ENCODE peak calls at places on chromosomes 6 and 20, in seven cellular contexts. Q is tibial artery, M is fibroblast of lung, F is right atrium auricular region, O is IMR-90, G is upper lobe of right lung, S is AG09309. X is an unnamed sample.
A peak's percentile ranks its signal among the peaks of the same experiment; 100 is the strongest.

GRCh38 chr6:154510144-154510905 is at the start of gene CNKSR3:
- DNase-seq in Q (peak; percentile 92), M (peak; percentile 96), G (peak; percentile 92), O (peak; percentile 95), S (peak; percentile 76), F (peak; percentile 82), X (peak; percentile 89)

GRCh38 chr20:584375-585301 is 25.5 kb downstream of the TCF15 start:
- DNase-seq in G (no peak), F (no peak), S (no peak), M (no peak), O (no peak), Q (no peak), X (no peak)

GRCh38 chr6:42276008-42276890 is 58.6 kb upstream of the MRPS10 start:
- DNase-seq in Q (no peak), F (peak; percentile 64), M (peak; percentile 63), G (no peak), S (no peak), O (no peak), X (no peak)

GRCh38 chr20:63328026-63328700 is 33.0 kb downstream of the CHRNA4 start:
- DNase-seq in Q (no peak), M (no peak), F (no peak), S (no peak), O (no peak), G (no peak), X (no peak)

GRCh38 chr6:80637312-80637711 is 530.8 kb downstream of the BCKDHB start:
- DNase-seq in F (no peak), O (peak; percentile 53), M (peak; percentile 32), S (no peak), Q (no peak), G (no peak), X (peak; percentile 60)

GRCh38 chr20:37253087-37253486 is 8.5 kb downstream of the GHRH start:
- DNase-seq in Q (no peak), M (no peak), F (no peak), G (no peak), S (no peak), O (no peak), X (no peak)

GRCh38 chr20:21175433-21175832 is 49.6 kb downstream of the KIZ start:
- DNase-seq in M (no peak), Q (no peak), S (no peak), G (no peak), O (no peak), F (no peak), X (no peak)

GRCh38 chr6:168863467-168863866 is 390.2 kb downstream of the THBS2 start:
- DNase-seq in O (no peak), G (no peak), Q (no peak), F (no peak), S (no peak), M (no peak), X (no peak)

GRCh38 chr6:51273228-51273961 is 454.7 kb downstream of the TFAP2B start:
- DNase-seq in S (no peak), O (no peak), Q (no peak), F (no peak), G (no peak), M (no peak), X (no peak)

GRCh38 chr6:119978274-119978889 is 628.8 kb upstream of the MAN1A1 start:
- DNase-seq in F (no peak), S (no peak), M (peak; percentile 60), G (no peak), Q (no peak), O (peak; percentile 26), X (peak; percentile 51)

GRCh38 chr6:111806561-111807497 is 66.4 kb downstream of the FYN start:
- DNase-seq in Q (no peak), G (no peak), S (no peak), M (no peak), O (no peak), F (no peak), X (no peak)

GRCh38 chr6:140957334-140957733 is 1175.4 kb upstream of the GJE1 start:
- DNase-seq in S (no peak), O (no peak), Q (no peak), F (no peak), M (no peak), G (no peak), X (no peak)

GRCh38 chr6:33935439-33936080 is 131.8 kb upstream of the MLN start:
- DNase-seq in O (no peak), Q (no peak), G (no peak), F (no peak), S (no peak), M (no peak), X (no peak)

GRCh38 chr6:90483116-90483839 is 103.6 kb downstream of the MAP3K7 start:
- DNase-seq in O (peak; percentile 49), Q (no peak), M (peak; percentile 48), F (no peak), S (peak; percentile 17), G (no peak), X (peak; percentile 45)

GRCh38 chr6:43950206-43950605 is 177.0 kb downstream of the MRPL14 start:
- DNase-seq in M (no peak), O (no peak), Q (peak; percentile 48), G (no peak), F (no peak), S (no peak), X (no peak)

GRCh38 chr6:70270287-70271005 is 32.4 kb downstream of the COL9A1 start:
- DNase-seq in M (no peak), F (no peak), Q (no peak), G (no peak), S (no peak), O (no peak), X (no peak)

GRCh38 chr6:105135056-105135455 is 44.8 kb downstream of the POPDC3 start:
- DNase-seq in O (peak; percentile 18), S (no peak), F (no peak), Q (no peak), G (no peak), M (peak; percentile 20), X (peak; percentile 50)
- TF ChIP-seq CTCF in O (peak; percentile 20), S (peak; percentile 15), F (peak; percentile 42), Q (no peak), G (no peak), M (peak; percentile 28), X (peak; percentile 47)

DNA sequence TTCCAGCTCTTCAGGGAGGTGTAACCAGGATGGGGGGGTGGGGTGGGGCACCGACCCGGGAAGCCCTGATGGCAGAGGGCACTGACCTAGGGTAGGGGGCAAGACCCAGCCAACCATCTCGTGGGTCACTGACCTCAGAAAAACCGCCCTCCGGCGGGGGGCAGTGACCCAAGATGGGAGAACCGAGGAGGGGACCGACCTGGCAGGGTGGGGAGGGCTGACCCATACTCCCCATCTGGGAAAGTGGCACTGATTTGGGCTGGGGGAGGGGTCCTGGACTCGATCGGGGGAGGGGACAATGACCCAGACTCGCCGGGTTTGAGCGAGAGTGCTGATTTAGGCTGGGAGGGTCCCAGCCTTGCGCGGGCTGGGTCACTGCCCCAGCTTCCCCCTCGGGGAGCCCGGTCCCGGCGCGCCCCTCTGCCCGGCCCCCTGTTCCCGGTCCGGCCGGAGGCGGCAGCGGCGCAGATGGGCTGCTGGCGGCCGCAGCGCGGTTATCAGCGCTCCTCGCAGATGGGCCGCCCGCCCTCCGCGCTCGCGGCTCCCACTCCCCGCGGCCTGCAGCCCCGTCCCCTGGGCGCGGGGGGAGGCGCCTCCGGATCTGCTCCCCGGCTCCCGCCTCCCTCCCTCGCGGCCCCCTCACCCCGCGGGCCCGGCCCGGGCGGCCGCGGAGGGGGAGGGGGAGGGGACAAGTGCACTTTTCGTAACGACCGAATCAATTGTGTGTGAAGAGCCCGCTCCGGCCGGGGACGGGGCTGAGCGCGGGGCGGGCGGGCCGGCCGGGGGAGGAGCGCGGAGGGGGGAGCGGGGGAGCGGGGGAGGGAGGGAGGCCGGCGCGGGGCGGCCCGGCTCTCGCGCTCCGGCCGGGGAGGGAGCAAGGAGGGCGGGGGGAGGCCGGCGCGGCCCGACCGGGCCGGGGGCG is 2.2 kb downstream of the NOL4L start:
- DNase-seq in S (no peak), G (no peak), O (no peak), F (no peak), M (no peak), Q (no peak), X (no peak)
- H3K4me3 ChIP-seq in S (peak overlapping the region; percentile 43), G (peak overlapping the region; percentile 60), O (peak overlapping the region; percentile 59), F (peak overlapping the region; percentile 68), M (peak overlapping the region; percentile 43), Q (peak overlapping the region; percentile 52), X (peak overlapping the region; percentile 9)

GRCh38 chr6:57221191-57221935 is 744 bp downstream of the RAB23 start:
- DNase-seq in M (peak; percentile 63), O (peak; percentile 45), F (no peak), G (peak; percentile 78), Q (peak; percentile 81), S (no peak), X (peak; percentile 68)
- TF ChIP-seq CTCF in M (peak; percentile 38), O (peak; percentile 30), F (peak; percentile 52), G (peak; percentile 35), Q (peak; percentile 57), S (peak; percentile 41), X (peak; percentile 41)

GRCh38 chr20:25325073-25325472 is 65.6 kb downstream of the ABHD12 start:
- DNase-seq in G (no peak), Q (no peak), O (no peak), M (no peak), S (no peak), F (no peak), X (no peak)
- H3K4me3 ChIP-seq in G (no peak overlapping the region), Q (no peak overlapping the region), O (no peak overlapping the region), M (no peak overlapping the region), S (no peak overlapping the region), F (no peak overlapping the region), X (no peak overlapping the region)

DNA sequence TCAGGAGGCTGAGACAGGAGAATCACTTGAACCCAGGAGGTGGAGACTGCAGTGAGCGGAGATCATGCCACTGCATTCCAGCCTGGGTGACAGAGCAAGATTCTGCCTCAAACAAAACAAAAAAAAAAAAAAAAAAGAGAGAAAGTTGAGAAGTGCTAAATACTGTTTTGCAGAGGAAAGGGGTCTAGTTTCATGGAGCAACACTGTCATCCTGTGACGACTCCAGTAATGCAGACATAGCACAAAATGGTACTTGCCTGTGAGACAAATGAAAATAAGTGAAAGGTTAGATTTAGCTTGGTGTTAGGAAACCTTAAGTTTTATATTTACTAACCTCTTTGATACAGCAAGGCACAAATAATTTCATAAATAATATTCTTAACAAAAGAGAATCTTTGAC is 29.7 kb downstream of the CEP162 start:
- DNase-seq in Q (no peak), O (no peak), F (no peak), M (no peak), G (no peak), S (no peak), X (no peak)
- TF ChIP-seq CTCF in Q (no peak), O (no peak), F (no peak), M (no peak), G (no peak), S (no peak), X (no peak)

GRCh38 chr6:24358219-24358821 is 461 bp upstream of the DCDC2 start:
- DNase-seq in F (no peak), G (no peak), O (no peak), S (no peak), Q (no peak), M (no peak), X (no peak)

GRCh38 chr6:24357336-24358218 is at the start of gene DCDC2:
- DNase-seq in G (peak; percentile 96), O (no peak), M (peak; percentile 13), F (no peak), S (no peak), Q (no peak), X (no peak)

GRCh38 chr6:24352434-24352833 is 5.4 kb downstream of the DCDC2 start:
- DNase-seq in S (no peak), Q (no peak), F (no peak), M (no peak), O (no peak), G (no peak), X (no peak)

GRCh38 chr6:24356310-24357035 is 1.4 kb downstream of the DCDC2 start:
- DNase-seq in F (no peak), Q (no peak), S (no peak), O (no peak), G (no peak), M (no peak), X (no peak)

GRCh38 chr6:24355422-24355821 is 2.4 kb downstream of the DCDC2 start:
- DNase-seq in S (no peak), F (no peak), M (no peak), G (no peak), Q (no peak), O (no peak), X (no peak)
- H3K4me3 ChIP-seq in S (no peak overlapping the region), F (no peak overlapping the region), M (no peak overlapping the region), G (no peak overlapping the region), Q (no peak overlapping the region), O (no peak overlapping the region), X (no peak overlapping the region)

X was measured in AG10803.